ENCODE peak calls at places on chromosomes 4 and X, in ten cellular contexts. P, E, Z, T, U, C, I, A, Y and N are unnamed samples.

GRCh38 chrX:106780664-106781377 is 21.7 kb upstream of the TBC1D8B start:
- DNase-seq in P (peak; percentile 35), I (no peak), T (no peak), Z (no peak), C (no peak), Y (no peak), E (peak; percentile 14), A (no peak), U (no peak), N (peak; percentile 66)

GRCh38 chr4:79050521-79050880 is 111.3 kb upstream of the PAQR3 start:
- DNase-seq in T (peak; percentile 89), A (peak; percentile 93), Z (no peak), I (no peak), C (no peak), U (no peak), E (no peak), P (no peak), Y (no peak), N (no peak)

GRCh38 chr4:56739104-56739777 is 58.1 kb upstream of the HOPX start:
- DNase-seq in A (no peak), P (no peak), Y (no peak), Z (no peak), I (no peak), T (no peak), C (no peak), U (peak; percentile 19), E (no peak), N (no peak)

GRCh38 chr4:186132577-186133277 is 28.2 kb downstream of the FAM149A start:
- DNase-seq in I (no peak), Z (no peak), T (no peak), Y (no peak), P (peak; percentile 68), A (no peak), E (no peak), U (no peak), C (no peak), N (no peak)

GRCh38 chrX:155577682-155578081 is 35.1 kb downstream of the TMLHE start:
- DNase-seq in A (no peak), C (no peak), E (no peak), U (no peak), I (no peak), P (no peak), T (no peak), Z (no peak), Y (no peak), N (no peak)

GRCh38 chr4:124121511-124121934 is 591.0 kb downstream of the ANKRD50 start:
- DNase-seq in U (no peak), E (no peak), I (no peak), A (no peak), P (no peak), C (no peak), Z (no peak), T (no peak), Y (no peak), N (no peak)

GRCh38 chrX:122238801-122239200 is 945.3 kb upstream of the GRIA3 start:
- DNase-seq in C (no peak), U (no peak), Y (no peak), P (no peak), A (no peak), E (no peak), T (no peak), Z (no peak), I (no peak), N (no peak)

GRCh38 chr4:121070696-121071639 is 1.4 kb downstream of the NDNF start:
- DNase-seq in Z (no peak), T (peak; percentile 8), A (no peak), P (peak; percentile 63), C (peak; percentile 28), Y (peak; percentile 21), I (no peak), E (peak; percentile 55), U (peak; percentile 1), N (no peak)

GRCh38 chr4:87038837-87039715 is 104.3 kb downstream of the AFF1 start:
- DNase-seq in A (peak; percentile 79), P (no peak), U (peak; percentile 69), Z (peak; percentile 49), I (no peak), E (peak; percentile 77), Y (peak; percentile 83), C (no peak), T (peak; percentile 64), N (peak; percentile 94)

GRCh38 chr4:151730003-151730559 is 30.7 kb downstream of the GATB start:
- DNase-seq in Y (no peak), U (no peak), T (no peak), C (no peak), E (no peak), Z (no peak), P (peak; percentile 3), I (no peak), A (no peak), N (no peak)

GRCh38 chr4:146255874-146256273 is 41.5 kb downstream of the REELD1 start:
- DNase-seq in I (no peak), Z (no peak), Y (peak; percentile 24), P (no peak), T (no peak), C (no peak), U (peak; percentile 27), A (no peak), E (no peak), N (no peak)

GRCh38 chr4:947491-947971 is 15.3 kb downstream of the TMEM175 start:
- DNase-seq in I (no peak), C (no peak), A (no peak), P (no peak), T (no peak), E (no peak), U (no peak), Y (no peak), Z (no peak), N (no peak)

GRCh38 chr4:108683479-108683878 is 33.1 kb downstream of the OSTC start:
- DNase-seq in E (no peak), Z (no peak), U (peak; percentile 22), P (peak; percentile 2), T (peak; percentile 4), Y (peak; percentile 8), A (no peak), C (peak; percentile 22), I (no peak), N (no peak)

GRCh38 chr4:52551487-52551886 is 107.6 kb downstream of the USP46 start:
- DNase-seq in T (no peak), A (no peak), Y (no peak), I (no peak), Z (no peak), P (no peak), U (no peak), C (no peak), E (no peak), N (no peak)

GRCh38 chr4:115113382-115114106 is at the start of gene NDST4:
- DNase-seq in T (peak; percentile 63), E (no peak), Z (no peak), C (no peak), P (no peak), A (peak; percentile 85), I (no peak), U (no peak), Y (no peak), N (peak; percentile 16)

GRCh38 chr4:128606173-128606572 is 203.3 kb upstream of the JADE1 start:
- DNase-seq in U (peak; percentile 57), A (no peak), Y (no peak), I (no peak), P (no peak), Z (no peak), E (peak; percentile 48), C (no peak), T (no peak), N (no peak)

GRCh38 chr4:65175585-65175984 is 494.7 kb downstream of the EPHA5 start:
- DNase-seq in E (no peak), P (no peak), U (no peak), T (no peak), C (no peak), I (no peak), A (no peak), Y (no peak), Z (no peak), N (no peak)

GRCh38 chr4:17309567-17310268 is 202.2 kb downstream of the QDPR start:
- DNase-seq in E (no peak), I (no peak), P (no peak), Y (no peak), Z (no peak), C (no peak), A (no peak), T (no peak), U (peak; percentile 17), N (no peak)

GRCh38 chr4:6772223-6772928 is 10.2 kb upstream of the KIAA0232 start:
- DNase-seq in C (no peak), A (no peak), E (peak; percentile 40), Y (no peak), Z (no peak), T (no peak), P (no peak), I (no peak), U (no peak), N (no peak)

GRCh38 chrX:102835504-102836146 is 101.4 kb upstream of the RAB40AL start:
- DNase-seq in P (peak; percentile 22), C (no peak), T (no peak), U (peak; percentile 28), Z (no peak), I (no peak), A (no peak), E (peak; percentile 29), Y (no peak), N (no peak)